ENCODE peak calls at places on chromosome 9, in four cellular contexts. X, Z, F and U are unnamed samples.

GRCh38 chr9:125332527-125332926 is 70.9 kb downstream of the GAPVD1 start:
- DNase-seq in X (no peak), Z (no peak), F (no peak), U (no peak)

GRCh38 chr9:129954868-129955550 is 88.0 kb downstream of the FNBP1 start:
- DNase-seq in X (no peak), Z (no peak), F (peak), U (peak)

GRCh38 chr9:1869843-1870242 is 145.3 kb upstream of the SMARCA2 start:
- DNase-seq in X (no peak), Z (no peak), F (no peak), U (no peak)

GRCh38 chr9:70043689-70044449 is at the start of gene MAMDC2:
- DNase-seq in X (no peak), Z (peak), F (peak), U (peak)

GRCh38 chr9:38251036-38251335 is 141.5 kb upstream of the ALDH1B1 start:
- DNase-seq in X (no peak), Z (no peak), F (no peak), U (no peak)

GRCh38 chr9:113614843-113615648 is 151.5 kb downstream of the RGS3 start:
- DNase-seq in X (peak), Z (no peak), F (peak), U (peak)

GRCh38 chr9:109519366-109519765 is 21.3 kb upstream of the PTPN3 start:
- DNase-seq in X (no peak), Z (no peak), F (no peak), U (no peak)

GRCh38 chr9:96015876-96016686 is 140.6 kb downstream of the ERCC6L2 start:
- DNase-seq in X (no peak), Z (no peak), F (peak), U (peak)

GRCh38 chr9:119974026-119974425 is 604.8 kb upstream of the BRINP1 start:
- DNase-seq in X (no peak), Z (no peak), F (peak), U (no peak)

GRCh38 chr9:127971357-127972315 is 9.2 kb downstream of the EEIG1 start:
- DNase-seq in X (no peak), Z (peak), F (no peak), U (no peak)

GRCh38 chr9:125747765-125748510 is 765 bp downstream of the PBX3 start:
- DNase-seq in X (no peak), Z (peak), F (no peak), U (no peak)